ENCODE peak calls at places on chromosomes 5 and 9, in six cellular contexts. One of them, this sample, is unnamed.

GRCh38 chr5:74318985-74319563 is 321.5 kb downstream of the ENC1 start:
- DNase-seq in ascending aorta: no peak
- DNase-seq in uterus: no peak
- DNase-seq in upper lobe of right lung: no peak
- DNase-seq in fibroblast of lung: peak
- DNase-seq in RWPE2: no peak
- DNase-seq in this sample: no peak

GRCh38 chr5:83076742-83077661 is at the start of the genes TMEM167A and XRCC4:
- DNase-seq in RWPE2: peak
- DNase-seq in fibroblast of lung: peak
- DNase-seq in ascending aorta: peak
- DNase-seq in uterus: peak
- DNase-seq in upper lobe of right lung: peak
- DNase-seq in this sample: peak

GRCh38 chr5:127555826-127556225 is 38.4 kb downstream of the PRRC1 start:
- DNase-seq in upper lobe of right lung: no peak
- DNase-seq in RWPE2: no peak
- DNase-seq in uterus: no peak
- DNase-seq in fibroblast of lung: no peak
- DNase-seq in ascending aorta: no peak
- DNase-seq in this sample: no peak

GRCh38 chr9:121088576-121088975 is 13.8 kb downstream of the CNTRL start:
- DNase-seq in upper lobe of right lung: no peak
- DNase-seq in RWPE2: no peak
- DNase-seq in ascending aorta: no peak
- DNase-seq in fibroblast of lung: no peak
- DNase-seq in uterus: no peak
- DNase-seq in this sample: no peak

GRCh38 chr5:180831139-180832080 is 28.8 kb upstream of the MGAT1 start:
- DNase-seq in uterus: peak
- DNase-seq in fibroblast of lung: peak
- DNase-seq in RWPE2: peak
- DNase-seq in upper lobe of right lung: peak
- DNase-seq in ascending aorta: peak
- DNase-seq in this sample: no peak

GRCh38 chr9:5760338-5760737 is 72.6 kb downstream of the ERMP1 start:
- DNase-seq in ascending aorta: no peak
- DNase-seq in fibroblast of lung: no peak
- DNase-seq in upper lobe of right lung: no peak
- DNase-seq in RWPE2: no peak
- DNase-seq in uterus: no peak
- DNase-seq in this sample: no peak

GRCh38 chr5:36367524-36367923 is 65.8 kb upstream of the RANBP3L start:
- DNase-seq in fibroblast of lung: peak
- DNase-seq in ascending aorta: no peak
- DNase-seq in RWPE2: no peak
- DNase-seq in uterus: no peak
- DNase-seq in upper lobe of right lung: no peak
- DNase-seq in this sample: no peak

GRCh38 chr5:172490739-172491461 is 36.6 kb upstream of the SH3PXD2B start:
- DNase-seq in uterus: no peak
- DNase-seq in ascending aorta: no peak
- DNase-seq in fibroblast of lung: no peak
- DNase-seq in RWPE2: peak
- DNase-seq in upper lobe of right lung: no peak
- DNase-seq in this sample: no peak

GRCh38 chr9:134547161-134548100 is 94.2 kb upstream of the COL5A1 start:
- DNase-seq in ascending aorta: no peak
- DNase-seq in upper lobe of right lung: peak
- DNase-seq in uterus: no peak
- DNase-seq in RWPE2: no peak
- DNase-seq in fibroblast of lung: no peak
- DNase-seq in this sample: no peak

GRCh38 chr9:72539824-72540347 is 18.5 kb downstream of the TMC1 start:
- DNase-seq in ascending aorta: no peak
- DNase-seq in fibroblast of lung: no peak
- DNase-seq in uterus: no peak
- DNase-seq in upper lobe of right lung: no peak
- DNase-seq in RWPE2: no peak
- DNase-seq in this sample: no peak

GRCh38 chr9:35981704-35982103 is 23.8 kb upstream of the OR2S2 start:
- DNase-seq in upper lobe of right lung: no peak
- DNase-seq in ascending aorta: no peak
- DNase-seq in uterus: no peak
- DNase-seq in RWPE2: no peak
- DNase-seq in fibroblast of lung: no peak
- DNase-seq in this sample: no peak

GRCh38 chr5:122078116-122078865 is at the start of gene LOX:
- DNase-seq in fibroblast of lung: peak
- DNase-seq in uterus: peak
- DNase-seq in upper lobe of right lung: peak
- DNase-seq in ascending aorta: peak
- DNase-seq in RWPE2: peak
- DNase-seq in this sample: no peak

GRCh38 chr9:113185271-113185670 is 34.5 kb downstream of the SLC31A2 start:
- DNase-seq in ascending aorta: no peak
- DNase-seq in RWPE2: no peak
- DNase-seq in uterus: no peak
- DNase-seq in upper lobe of right lung: no peak
- DNase-seq in fibroblast of lung: no peak
- DNase-seq in this sample: no peak

GRCh38 chr5:179553006-179553405 is 2.7 kb downstream of the RUFY1 start:
- DNase-seq in upper lobe of right lung: no peak
- DNase-seq in fibroblast of lung: no peak
- DNase-seq in uterus: no peak
- DNase-seq in ascending aorta: no peak
- DNase-seq in RWPE2: no peak
- DNase-seq in this sample: no peak

GRCh38 chr5:167877319-167877718 is 414.1 kb upstream of the WWC1 start:
- DNase-seq in upper lobe of right lung: no peak
- DNase-seq in RWPE2: no peak
- DNase-seq in uterus: no peak
- DNase-seq in ascending aorta: no peak
- DNase-seq in fibroblast of lung: no peak
- DNase-seq in this sample: no peak

GRCh38 chr9:131304676-131305366 is 15.3 kb downstream of the PLPP7 start:
- DNase-seq in uterus: no peak
- DNase-seq in upper lobe of right lung: no peak
- DNase-seq in ascending aorta: no peak
- DNase-seq in fibroblast of lung: no peak
- DNase-seq in RWPE2: no peak
- DNase-seq in this sample: no peak

GRCh38 chr5:96124589-96124988 is 162.9 kb upstream of the ELL2 start:
- DNase-seq in ascending aorta: no peak
- DNase-seq in upper lobe of right lung: no peak
- DNase-seq in uterus: no peak
- DNase-seq in fibroblast of lung: no peak
- DNase-seq in RWPE2: no peak
- DNase-seq in this sample: no peak

GRCh38 chr5:43804041-43804440 is 201.1 kb downstream of the NNT start:
- DNase-seq in fibroblast of lung: no peak
- DNase-seq in ascending aorta: no peak
- DNase-seq in uterus: no peak
- DNase-seq in upper lobe of right lung: no peak
- DNase-seq in RWPE2: no peak
- DNase-seq in this sample: no peak

GRCh38 chr9:76619645-76620044 is 144.6 kb upstream of the PCA3 start:
- DNase-seq in fibroblast of lung: peak
- DNase-seq in RWPE2: no peak
- DNase-seq in upper lobe of right lung: no peak
- DNase-seq in uterus: no peak
- DNase-seq in ascending aorta: no peak
- DNase-seq in this sample: no peak

GRCh38 chr9:11973011-11973410 is 720.2 kb upstream of the TYRP1 start:
- DNase-seq in RWPE2: no peak
- DNase-seq in upper lobe of right lung: no peak
- DNase-seq in ascending aorta: no peak
- DNase-seq in fibroblast of lung: no peak
- DNase-seq in uterus: no peak
- DNase-seq in this sample: no peak

GRCh38 chr5:152404494-152404893 is 585 bp downstream of the NMUR2 start:
- DNase-seq in ascending aorta: no peak
- DNase-seq in upper lobe of right lung: peak
- DNase-seq in RWPE2: no peak
- DNase-seq in uterus: no peak
- DNase-seq in fibroblast of lung: no peak
- DNase-seq in this sample: no peak

GRCh38 chr9:119343161-119343720 is 26.0 kb downstream of the BRINP1 start:
- DNase-seq in fibroblast of lung: no peak
- DNase-seq in ascending aorta: no peak
- DNase-seq in upper lobe of right lung: no peak
- DNase-seq in uterus: no peak
- DNase-seq in RWPE2: no peak
- DNase-seq in this sample: no peak

DNA sequence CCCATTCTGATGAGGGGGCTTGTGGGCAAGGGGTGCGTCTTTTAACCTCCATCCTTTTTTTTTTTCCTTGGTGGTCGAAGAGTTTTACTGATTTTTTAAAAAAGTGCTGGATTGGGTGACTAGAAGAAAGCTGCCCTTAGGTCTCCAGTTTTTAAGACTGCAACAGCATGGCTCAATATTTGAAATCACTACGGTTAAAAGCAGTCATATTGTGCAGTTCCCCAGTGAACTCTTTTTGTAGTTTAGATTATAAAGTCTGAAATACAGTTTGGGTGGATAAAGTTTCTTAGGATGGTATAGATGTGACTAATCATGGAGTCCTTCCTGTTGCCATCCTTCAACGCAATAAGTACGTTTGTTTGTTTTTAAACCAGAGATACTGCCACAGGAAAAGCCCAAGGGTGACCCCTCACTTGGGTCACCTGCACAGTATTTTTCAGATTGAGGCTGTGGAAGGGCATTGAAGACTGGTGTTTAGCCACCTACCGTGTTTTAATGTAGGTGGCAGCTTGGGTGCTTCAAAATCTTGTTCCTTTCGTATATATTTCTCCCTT is 525 bp upstream of the DHFR start:
- DNase-seq in uterus: no peak
- DNase-seq in RWPE2: no peak
- DNase-seq in upper lobe of right lung: no peak
- DNase-seq in ascending aorta: no peak
- DNase-seq in fibroblast of lung: peak
- DNase-seq in this sample: no peak
- H3K4me3 ChIP-seq in uterus: peak
- H3K4me3 ChIP-seq in RWPE2: peak
- H3K4me3 ChIP-seq in upper lobe of right lung: peak
- H3K4me3 ChIP-seq in ascending aorta: peak
- H3K4me3 ChIP-seq in fibroblast of lung: peak
- H3K4me3 ChIP-seq in this sample: peak

DNA sequence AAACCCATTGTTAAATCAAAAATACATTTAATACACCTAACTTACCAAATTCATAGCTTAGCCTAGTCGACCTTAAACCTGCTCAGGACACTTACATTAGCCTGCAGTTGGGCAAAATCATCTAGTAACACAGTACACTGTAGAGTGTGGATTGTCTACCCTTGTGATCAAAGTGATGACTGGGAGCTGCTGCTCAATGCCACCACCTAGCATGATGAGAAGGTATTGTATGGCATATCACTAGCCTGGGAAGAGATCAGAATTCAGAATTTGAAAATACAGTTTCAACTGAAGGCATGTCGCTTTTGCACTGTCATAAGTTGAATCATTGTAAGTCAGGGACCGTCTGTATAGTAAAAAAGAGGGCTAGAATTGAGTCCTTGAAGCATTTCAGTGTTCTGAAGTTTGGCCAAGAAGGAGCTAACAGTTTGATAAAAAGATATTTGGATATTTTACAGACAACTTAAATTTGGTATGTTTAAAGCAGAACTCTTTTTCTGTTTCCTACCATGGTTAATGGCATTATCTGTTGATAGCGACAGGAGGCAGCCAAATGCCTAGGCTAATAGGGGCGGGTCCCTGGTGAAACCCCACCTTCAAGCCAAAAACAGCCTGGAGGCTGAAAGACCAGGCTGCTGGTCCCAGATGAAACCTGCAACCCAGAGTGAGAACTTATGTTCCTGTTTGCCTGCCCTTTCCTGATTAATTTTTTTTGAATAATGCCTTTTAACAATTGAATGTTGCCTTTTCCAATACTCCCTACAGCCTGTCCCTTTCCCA is 23.0 kb downstream of the SMIM15 start:
- DNase-seq in upper lobe of right lung: no peak
- DNase-seq in RWPE2: no peak
- DNase-seq in fibroblast of lung: no peak
- DNase-seq in ascending aorta: no peak
- DNase-seq in uterus: no peak
- DNase-seq in this sample: no peak
- TF ChIP-seq CTCF in upper lobe of right lung: no peak
- TF ChIP-seq CTCF in RWPE2: peak
- TF ChIP-seq CTCF in fibroblast of lung: no peak
- TF ChIP-seq CTCF in ascending aorta: no peak
- TF ChIP-seq CTCF in uterus: no peak
- TF ChIP-seq CTCF in this sample: peak

GRCh38 chr5:7815757-7816534 is 35.0 kb downstream of the CFAP90 start:
- DNase-seq in uterus: peak
- DNase-seq in fibroblast of lung: peak
- DNase-seq in RWPE2: no peak
- DNase-seq in upper lobe of right lung: peak
- DNase-seq in ascending aorta: peak
- DNase-seq in this sample: no peak
- H3K4me3 ChIP-seq in uterus: no peak
- H3K4me3 ChIP-seq in fibroblast of lung: no peak
- H3K4me3 ChIP-seq in RWPE2: no peak
- H3K4me3 ChIP-seq in upper lobe of right lung: no peak
- H3K4me3 ChIP-seq in ascending aorta: no peak
- H3K4me3 ChIP-seq in this sample: no peak

GRCh38 chr5:110362252-110362651 is 364.2 kb downstream of the TMEM232 start:
- DNase-seq in ascending aorta: no peak
- DNase-seq in upper lobe of right lung: no peak
- DNase-seq in uterus: no peak
- DNase-seq in fibroblast of lung: no peak
- DNase-seq in RWPE2: no peak
- DNase-seq in this sample: peak
- TF ChIP-seq CTCF in ascending aorta: no peak
- TF ChIP-seq CTCF in upper lobe of right lung: no peak
- TF ChIP-seq CTCF in uterus: no peak
- TF ChIP-seq CTCF in fibroblast of lung: no peak
- TF ChIP-seq CTCF in RWPE2: no peak
- TF ChIP-seq CTCF in this sample: no peak

DNA sequence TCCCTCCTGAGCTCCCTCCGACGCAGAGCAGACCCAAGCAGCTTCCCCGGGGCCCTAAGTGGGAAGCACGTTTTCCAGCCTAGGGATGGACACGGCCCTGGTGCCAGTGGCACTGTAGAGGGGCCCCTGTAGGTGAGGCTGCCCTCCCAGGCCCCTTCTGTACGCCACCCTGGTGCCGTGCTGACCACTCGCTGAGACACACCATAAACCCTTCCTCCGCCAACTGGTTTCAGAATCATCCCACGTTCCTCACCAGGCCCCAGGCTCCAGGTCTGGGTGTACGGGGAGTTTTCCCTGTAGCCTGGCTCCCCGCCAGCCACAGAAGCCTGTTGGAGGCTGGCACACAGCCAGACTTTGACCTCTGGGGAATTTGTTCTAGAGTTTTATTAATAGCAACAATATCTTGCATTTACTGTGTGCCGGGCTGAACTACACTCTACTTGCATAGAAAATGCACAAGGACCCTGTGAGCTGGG is 18.2 kb upstream of the WDR38 start:
- DNase-seq in upper lobe of right lung: no peak
- DNase-seq in ascending aorta: no peak
- DNase-seq in RWPE2: peak
- DNase-seq in uterus: no peak
- DNase-seq in fibroblast of lung: peak
- DNase-seq in this sample: peak
- H3K4me3 ChIP-seq in upper lobe of right lung: no peak
- H3K4me3 ChIP-seq in ascending aorta: no peak
- H3K4me3 ChIP-seq in RWPE2: no peak
- H3K4me3 ChIP-seq in uterus: no peak
- H3K4me3 ChIP-seq in fibroblast of lung: no peak
- H3K4me3 ChIP-seq in this sample: peak